ENCODE peak calls at places on chromosomes 3 and 15, in seven cellular contexts. B is NCI-H1092 treated with DMSO at 0.1 percent for 48 hours; Y is posterior vena cava; A is neural crest cell; N is activated CD4-positive, alpha-beta memory T cell treated with anti-CD3 and anti-CD28 coated beads, Interleukin-2, amount 10 ng/mL, durations not matched to agents 7 days and 5 days; T is colonic mucosa; U is GM13977. Z is an unnamed sample.

GRCh38 chr15:97902140-97902780 is 58.2 kb upstream of the ARRDC4 start:
- DNase-seq in Y (no peak), U (no peak), B (no peak), A (no peak), N (no peak), T (no peak), Z (no peak)

GRCh38 chr3:157532529-157533297 is 29.5 kb upstream of the VEPH1 start:
- DNase-seq in N (no peak), A (peak), B (peak), U (peak), T (peak), Y (no peak), Z (no peak)

GRCh38 chr3:10015476-10015904 is 10.7 kb upstream of the FANCD2 start:
- DNase-seq in A (no peak), Y (peak), U (no peak), B (no peak), N (no peak), T (peak), Z (peak)

GRCh38 chr15:27784107-27784506 is 315.0 kb downstream of the OCA2 start:
- DNase-seq in T (no peak), N (no peak), A (no peak), U (no peak), Y (no peak), B (no peak), Z (no peak)

GRCh38 chr15:59738676-59739075 is 49.6 kb upstream of the BNIP2 start:
- DNase-seq in N (no peak), A (no peak), T (no peak), Y (no peak), B (peak), U (no peak), Z (no peak)

GRCh38 chr3:127887321-127887720 is 27.7 kb upstream of the KBTBD12 start:
- DNase-seq in B (no peak), T (no peak), U (no peak), N (no peak), Y (no peak), A (no peak), Z (no peak)

GRCh38 chr3:180987344-180987743 is 2.2 kb downstream of the DNAJC19 start:
- DNase-seq in U (no peak), A (no peak), B (no peak), Y (no peak), N (no peak), T (no peak), Z (no peak)

GRCh38 chr3:190319660-190320059 is 2.6 kb downstream of the CLDN1 start:
- DNase-seq in A (no peak), U (no peak), Y (no peak), T (no peak), B (no peak), N (no peak), Z (no peak)

GRCh38 chr3:120077726-120078125 is 16.5 kb downstream of the GSK3B start:
- DNase-seq in N (no peak), A (no peak), B (no peak), U (no peak), T (no peak), Y (no peak), Z (no peak)

GRCh38 chr15:85334241-85334640 is 46.2 kb upstream of the AKAP13 start:
- DNase-seq in N (no peak), T (no peak), Y (no peak), B (no peak), U (no peak), A (no peak), Z (no peak)

GRCh38 chr3:63386568-63386967 is 108.5 kb downstream of the SYNPR start:
- DNase-seq in B (no peak), Y (no peak), N (no peak), A (no peak), U (no peak), T (no peak), Z (no peak)

GRCh38 chr15:38145671-38146111 is 106.9 kb upstream of the SPRED1 start:
- DNase-seq in A (no peak), B (no peak), Y (no peak), T (no peak), U (no peak), N (no peak), Z (no peak)

GRCh38 chr3:53073553-53074365 is 27.9 kb upstream of the SFMBT1 start:
- DNase-seq in B (no peak), N (no peak), U (no peak), A (no peak), Y (peak), T (no peak), Z (peak)

GRCh38 chr3:47394867-47395266 is 14.0 kb downstream of the PTPN23 start:
- DNase-seq in B (no peak), A (no peak), T (no peak), N (no peak), Y (no peak), U (no peak), Z (no peak)

GRCh38 chr3:73576995-73577394 is 47.7 kb downstream of the PDZRN3 start:
- DNase-seq in U (no peak), A (no peak), Y (no peak), B (no peak), T (no peak), N (no peak), Z (no peak)

GRCh38 chr3:117045143-117045542 is 335.6 kb downstream of the TUSC7 start:
- DNase-seq in T (peak), Y (no peak), U (no peak), A (no peak), N (no peak), B (no peak), Z (no peak)

GRCh38 chr3:187069857-187070516 is 69.3 kb downstream of the RPL39L start:
- DNase-seq in B (no peak), N (no peak), U (no peak), T (no peak), Y (no peak), A (no peak), Z (no peak)

GRCh38 chr3:164179110-164179774 is 899.1 kb downstream of the SI start:
- DNase-seq in U (no peak), Y (peak), T (no peak), N (no peak), A (no peak), B (no peak), Z (no peak)

GRCh38 chr3:144760831-144761230 is 789.2 kb downstream of the DIPK2A start:
- DNase-seq in N (no peak), T (no peak), A (no peak), U (no peak), B (no peak), Y (no peak), Z (no peak)

GRCh38 chr3:13612829-13613228 is 63.9 kb downstream of the FBLN2 start:
- DNase-seq in T (peak), A (no peak), N (no peak), U (no peak), B (no peak), Y (peak), Z (no peak)

GRCh38 chr3:178492496-178492895 is 43.7 kb upstream of the KCNMB2 start:
- DNase-seq in T (no peak), Y (no peak), B (no peak), N (no peak), A (no peak), U (no peak), Z (no peak)

GRCh38 chr15:68431792-68432401 is at the start of gene ITGA11:
- DNase-seq in N (no peak), Y (peak), B (peak), A (peak), T (peak), U (peak), Z (no peak)

GRCh38 chr3:115386347-115386746 is 237.0 kb upstream of the GAP43 start:
- DNase-seq in T (no peak), A (no peak), U (no peak), Y (no peak), B (no peak), N (no peak), Z (no peak)

GRCh38 chr3:31382856-31383255 is 149.9 kb upstream of the STT3B start:
- DNase-seq in N (no peak), Y (no peak), A (no peak), U (no peak), B (no peak), T (no peak), Z (no peak)

GRCh38 chr15:58064119-58065010 is 1.1 kb downstream of the ALDH1A2 start:
- DNase-seq in T (no peak), U (no peak), Y (no peak), A (no peak), N (no peak), B (no peak), Z (no peak)

GRCh38 chr3:123789760-123790159 is 94.4 kb downstream of the MYLK start:
- DNase-seq in N (no peak), Y (no peak), U (no peak), A (no peak), T (no peak), B (no peak), Z (no peak)

GRCh38 chr15:59069430-59069829 is 35.5 kb upstream of the CCNB2 start:
- DNase-seq in N (no peak), Y (no peak), B (no peak), A (no peak), U (no peak), T (no peak), Z (no peak)

GRCh38 chr3:127306361-127307112 is 18.7 kb upstream of the PRR20G start:
- DNase-seq in Y (no peak), U (no peak), B (no peak), T (no peak), N (no peak), A (no peak), Z (no peak)

GRCh38 chr3:183178833-183179549 is 16.5 kb upstream of the LAMP3 start:
- DNase-seq in N (peak), U (peak), B (no peak), T (peak), A (peak), Y (no peak), Z (no peak)

Z was measured in cardiac septum.